ENCODE peak calls at places on chromosomes 13 and 19, in five cellular contexts. Z is psoas muscle; Q is CD8-positive, alpha-beta T cell; J is mesendoderm; B is left ventricle myocardium inferior. S is an unnamed sample. For H3K4me1, the result is how much of the 10 kb centered on the place peaks cover.

GRCh38 chr13:56659041-56659471 is 481.7 kb upstream of the PRR20A start:
- DNase-seq in Z (no peak), Q (no peak), J (no peak), B (no peak), S (no peak)

GRCh38 chr19:2188708-2189385 is 25.1 kb downstream of the DOT1L start:
- DNase-seq in Z (no peak), Q (no peak), J (no peak), B (no peak), S (no peak)

GRCh38 chr13:56886398-56886797 is 254.3 kb upstream of the PRR20A start:
- DNase-seq in Z (no peak), Q (no peak), J (no peak), B (no peak), S (no peak)

GRCh38 chr13:33490461-33491327 is 205.1 kb upstream of the STARD13 start:
- DNase-seq in Z (no peak), Q (no peak), J (peak), B (no peak), S (no peak)

GRCh38 chr13:50584856-50585580 is 258.5 kb downstream of the DLEU7 start:
- DNase-seq in Z (no peak), Q (no peak), J (peak), B (no peak), S (no peak)

GRCh38 chr13:79392882-79393563 is 13.0 kb downstream of the RBM26 start:
- DNase-seq in Z (no peak), Q (peak), J (no peak), B (no peak), S (peak)

GRCh38 chr13:66171821-66172220 is 1058.3 kb downstream of the PCDH9 start:
- DNase-seq in Z (no peak), Q (no peak), J (no peak), B (no peak), S (no peak)

GRCh38 chr13:114339779-114340534 is 25.7 kb downstream of the CHAMP1 start:
- DNase-seq in Z (no peak), Q (peak), J (no peak), B (peak), S (no peak)

GRCh38 chr13:99590519-99591011 is 89.3 kb downstream of the TM9SF2 start:
- DNase-seq in Z (no peak), Q (no peak), J (no peak), B (no peak), S (no peak)

GRCh38 chr13:99991013-99991805 is 9.6 kb downstream of the ZIC2 start:
- DNase-seq in Z (no peak), Q (no peak), J (peak), B (no peak), S (no peak)

GRCh38 chr13:40484981-40485380 is 181.5 kb downstream of the FOXO1 start:
- DNase-seq in Z (no peak), Q (no peak), J (no peak), B (no peak), S (no peak)

GRCh38 chr13:25929816-25930215 is 122.0 kb downstream of the SHISA2 start:
- DNase-seq in Z (no peak), Q (no peak), J (no peak), B (no peak), S (no peak)

GRCh38 chr19:34556500-34556899 is 74.9 kb downstream of the WTIP start:
- DNase-seq in Z (no peak), Q (no peak), J (peak), B (no peak), S (no peak)

GRCh38 chr13:90622547-90622946 is 724.9 kb upstream of the MIR17HG start:
- DNase-seq in Z (no peak), Q (no peak), J (no peak), B (no peak), S (peak)

GRCh38 chr19:42176649-42176989 is 40.9 kb downstream of the DEDD2 start:
- DNase-seq in Z (no peak), Q (no peak), J (no peak), B (no peak), S (no peak)

GRCh38 chr19:28864577-28865042 is 348.3 kb downstream of the UQCRFS1 start:
- DNase-seq in Z (no peak), Q (no peak), J (no peak), B (peak), S (no peak)

GRCh38 chr19:50870417-50871089 is 2.7 kb upstream of the KLK2 start:
- DNase-seq in Z (no peak), Q (no peak), J (no peak), B (no peak), S (no peak)

GRCh38 chr13:24699541-24699940 is 19.3 kb downstream of the ATP12A start:
- DNase-seq in Z (no peak), Q (no peak), J (no peak), B (no peak), S (no peak)

GRCh38 chr13:81929988-81930387 is 1589.1 kb upstream of the SPRY2 start:
- DNase-seq in Z (no peak), Q (no peak), J (peak), B (no peak), S (no peak)

GRCh38 chr19:28633223-28634030 is 579.5 kb downstream of the UQCRFS1 start:
- DNase-seq in Z (peak), Q (peak), J (peak), B (no peak), S (peak)

GRCh38 chr13:101211261-101211660 is 205.0 kb downstream of the NALCN start:
- DNase-seq in Z (no peak), Q (no peak), J (no peak), B (no peak), S (peak)

GRCh38 chr19:42207767-42208259 is 9.7 kb downstream of the DEDD2 start:
- DNase-seq in Z (no peak), Q (peak), J (no peak), B (no peak), S (peak)

GRCh38 chr13:98503175-98504028 is 73.5 kb downstream of the STK24 start:
- DNase-seq in Z (no peak), Q (no peak), J (no peak), B (no peak), S (no peak)

GRCh38 chr19:55210120-55210493 is 806 bp upstream of the PTPRH start:
- DNase-seq in Z (no peak), Q (no peak), J (no peak), B (no peak), S (peak)

GRCh38 chr13:84377071-84377470 is 494.8 kb upstream of the SLITRK1 start:
- DNase-seq in Z (no peak), Q (no peak), J (no peak), B (no peak), S (no peak)

GRCh38 chr13:47672982-47673670 is 327.9 kb downstream of the SUCLA2 start:
- DNase-seq in Z (no peak), Q (no peak), J (no peak), B (no peak), S (no peak)

GRCh38 chr19:28615546-28615916 is 597.4 kb downstream of the UQCRFS1 start:
- DNase-seq in Z (no peak), Q (no peak), J (no peak), B (no peak), S (no peak)

GRCh38 chr19:29624489-29625210 is 18.6 kb downstream of the POP4 start:
- DNase-seq in Z (no peak), Q (no peak), J (no peak), B (no peak), S (no peak)

GRCh38 chr13:82356667-82357066 is 1525.6 kb downstream of the SLITRK1 start:
- DNase-seq in Z (no peak), Q (no peak), J (peak), B (no peak), S (no peak)

GRCh38 chr19:37929512-37929911 is 22.5 kb downstream of the SIPA1L3 start:
- DNase-seq in Z (no peak), Q (no peak), J (no peak), B (no peak), S (no peak)

GRCh38 chr19:7355151-7355845 is 6.6 kb downstream of the ARHGEF18 start:
- DNase-seq in Z (no peak), Q (no peak), J (no peak), B (no peak), S (no peak)

GRCh38 chr19:7348587-7349230 is at the start of gene ARHGEF18:
- DNase-seq in Z (no peak), Q (peak), J (no peak), B (peak), S (no peak)

GRCh38 chr19:7349961-7350711 is 1.4 kb downstream of the ARHGEF18 start:
- DNase-seq in Z (no peak), Q (peak), J (no peak), B (no peak), S (no peak)

GRCh38 chr19:7349231-7349591 is 474 bp downstream of the ARHGEF18 start:
- DNase-seq in Z (no peak), Q (no peak), J (no peak), B (no peak), S (no peak)

GRCh38 chr19:7351861-7352260 is 3.1 kb downstream of the ARHGEF18 start:
- DNase-seq in Z (no peak), Q (no peak), J (no peak), B (no peak), S (no peak)
- H3K4me1 ChIP-seq in Z (under half), Q (half or more), J (under half), B (under half), S (under half)

GRCh38 chr19:49639401-49640112 is 386 bp downstream of the RRAS start:
- DNase-seq in Z (no peak), Q (no peak), J (no peak), B (no peak), S (no peak)
- H3K4me1 ChIP-seq in Z (under half), Q (half or more), J (under half), B (half or more), S (under half)

GRCh38 chr19:47514151-47514868 is 553 bp downstream of the NAPA start:
- DNase-seq in Z (no peak), Q (no peak), J (no peak), B (no peak), S (no peak)
- H3K4me1 ChIP-seq in Z (under half), Q (half or more), J (under half), B (half or more), S (under half)

GRCh38 chr19:17753976-17754375 is 2.7 kb downstream of the FCHO1 start:
- DNase-seq in Z (no peak), Q (no peak), J (no peak), B (no peak), S (no peak)
- H3K4me1 ChIP-seq in Z (under half), Q (half or more), J (under half), B (under half), S (under half)

GRCh38 chr19:4710281-4710600 is 13.4 kb downstream of the DPP9 start:
- DNase-seq in Z (no peak), Q (no peak), J (no peak), B (no peak), S (no peak)

GRCh38 chr19:4707956-4708650 is 15.5 kb downstream of the DPP9 start:
- DNase-seq in Z (peak), Q (no peak), J (no peak), B (peak), S (no peak)

GRCh38 chr19:4709440-4710280 is 14.0 kb downstream of the DPP9 start:
- DNase-seq in Z (peak), Q (no peak), J (no peak), B (no peak), S (no peak)

GRCh38 chr19:4705413-4706131 is 18.1 kb downstream of the DPP9 start:
- DNase-seq in Z (no peak), Q (no peak), J (no peak), B (peak), S (no peak)

GRCh38 chr19:4707322-4707721 is 16.3 kb downstream of the DPP9 start:
- DNase-seq in Z (no peak), Q (no peak), J (no peak), B (no peak), S (no peak)
- H3K4me1 ChIP-seq in Z (half or more), Q (under half), J (under half), B (half or more), S (under half)

GRCh38 chr13:46171739-46172138 is 10.2 kb downstream of the LCP1 start:
- DNase-seq in Z (no peak), Q (no peak), J (no peak), B (no peak), S (no peak)

GRCh38 chr13:46173656-46174055 is 8.3 kb downstream of the LCP1 start:
- DNase-seq in Z (no peak), Q (no peak), J (no peak), B (no peak), S (no peak)

GRCh38 chr13:46171223-46171622 is 10.8 kb downstream of the LCP1 start:
- DNase-seq in Z (no peak), Q (no peak), J (no peak), B (no peak), S (no peak)

GRCh38 chr13:46170687-46171086 is 11.3 kb downstream of the LCP1 start:
- DNase-seq in Z (no peak), Q (peak), J (peak), B (no peak), S (no peak)

GRCh38 chr13:46172531-46172991 is 9.4 kb downstream of the LCP1 start:
- DNase-seq in Z (no peak), Q (peak), J (peak), B (no peak), S (peak)
- H3K4me1 ChIP-seq in Z (under half), Q (half or more), J (under half), B (under half), S (under half)